ENCODE peak calls at places on chromosomes 7 and 10, in six cellular contexts. H is non-pigmented ciliary epithelial cell, J is choroid plexus epithelial cell, Z is lower lobe of right lung, F is SK-N-SH, K is right cardiac atrium. I is an unnamed sample.

GRCh38 chr7:2637505-2638223 is 5.9 kb downstream of the TTYH3 start:
- DNase-seq in H (no peak), J (no peak), Z (peak; percentile 86), F (peak; percentile 62), K (peak; percentile 84), I (no peak)

GRCh38 chr7:134616611-134617010 is 30.0 kb upstream of the BPGM start:
- DNase-seq in H (no peak), J (no peak), Z (no peak), F (no peak), K (no peak), I (no peak)

GRCh38 chr7:99392659-99393362 is 15.6 kb downstream of the PDAP1 start:
- DNase-seq in H (no peak), J (peak; percentile 77), Z (peak; percentile 88), F (peak; percentile 95), K (peak; percentile 93), I (peak; percentile 98)

GRCh38 chr10:34985823-34986222 is 104.3 kb downstream of the CUL2 start:
- DNase-seq in H (no peak), J (peak; percentile 67), Z (no peak), F (no peak), K (no peak), I (peak; percentile 72)

GRCh38 chr7:72063325-72063724 is 348.8 kb downstream of the CALN1 start:
- DNase-seq in H (no peak), J (no peak), Z (no peak), F (no peak), K (peak; percentile 33), I (no peak)

GRCh38 chr10:47406870-47407648 is 23.0 kb upstream of the ZNF488 start:
- DNase-seq in H (peak; percentile 61), J (peak; percentile 79), Z (no peak), F (no peak), K (no peak), I (no peak)

GRCh38 chr7:130922206-130923112 is 188.5 kb upstream of the KLF14 start:
- DNase-seq in H (no peak), J (no peak), Z (no peak), F (no peak), K (no peak), I (no peak)

GRCh38 chr7:56287429-56288138 is 171.4 kb upstream of the NUPR2 start:
- DNase-seq in H (no peak), J (peak; percentile 1), Z (no peak), F (peak; percentile 68), K (no peak), I (no peak)

GRCh38 chr10:78684954-78685353 is 383.8 kb upstream of the ZMIZ1 start:
- DNase-seq in H (no peak), J (no peak), Z (no peak), F (peak; percentile 54), K (no peak), I (no peak)

GRCh38 chr7:33196194-33196593 is 66.8 kb downstream of the BBS9 start:
- DNase-seq in H (no peak), J (peak; percentile 74), Z (no peak), F (peak; percentile 49), K (no peak), I (no peak)

I was measured in H7.